ENCODE peak calls at places on chromosomes 6 and 20, in ten cellular contexts. G is hippocampal formation, R is cardiac fibroblast, J is endothelial cell of umbilical vein, K is cardiac muscle cell, L is AG20443, S is AG09309, O is NCI-H1105, M is testis, T is prostate gland. I is an unnamed sample.

GRCh38 chr6:132683543-132683942 is 24.6 kb upstream of the TAAR1 start:
- DNase-seq in K (no peak), R (peak), J (no peak), O (no peak), G (no peak), S (peak), M (no peak), T (no peak), L (peak), I (no peak)

GRCh38 chr20:36279362-36279761 is 26.8 kb upstream of the DLGAP4 start:
- DNase-seq in R (no peak), S (no peak), O (no peak), K (no peak), M (no peak), J (no peak), T (no peak), L (no peak), G (no peak), I (no peak)

GRCh38 chr6:113776998-113777397 is 80.1 kb upstream of the MARCKS start:
- DNase-seq in T (no peak), J (no peak), O (no peak), R (peak), G (no peak), M (no peak), K (peak), L (no peak), S (no peak), I (no peak)

GRCh38 chr6:25583099-25583498 is 68.9 kb upstream of the SCGN start:
- DNase-seq in L (no peak), R (no peak), M (no peak), J (no peak), T (no peak), G (no peak), S (no peak), K (no peak), O (no peak), I (no peak)

GRCh38 chr20:51695574-51696303 is 72.5 kb downstream of the ATP9A start:
- DNase-seq in T (peak), M (no peak), L (peak), J (peak), O (no peak), K (no peak), G (no peak), R (peak), S (peak), I (no peak)

GRCh38 chr6:52929321-52930164 is 20.0 kb upstream of the GSTA3 start:
- DNase-seq in M (peak), J (peak), K (no peak), L (peak), R (peak), T (peak), G (no peak), O (no peak), S (peak), I (no peak)

GRCh38 chr20:59141818-59142581 is 21.6 kb upstream of the ZNF831 start:
- DNase-seq in K (peak), L (no peak), O (no peak), J (no peak), M (no peak), T (no peak), G (no peak), R (no peak), S (no peak), I (no peak)

GRCh38 chr6:153965996-153966395 is 73.0 kb upstream of the OPRM1 start:
- DNase-seq in G (no peak), T (no peak), J (no peak), O (no peak), M (no peak), R (peak), L (no peak), S (no peak), K (no peak), I (no peak)

GRCh38 chr20:45138451-45139300 is 14.4 kb upstream of the WFDC12 start:
- DNase-seq in K (peak), G (no peak), M (peak), O (no peak), R (peak), L (peak), S (no peak), T (no peak), J (peak), I (peak)

GRCh38 chr20:53048387-53048786 is 76.2 kb downstream of the TSHZ2 start:
- DNase-seq in L (no peak), R (no peak), M (no peak), J (no peak), G (no peak), T (no peak), O (no peak), K (peak), S (no peak), I (no peak)

GRCh38 chr6:85580104-85580877 is 13.4 kb downstream of the SNX14 start:
- DNase-seq in S (no peak), G (no peak), L (no peak), M (no peak), K (no peak), R (no peak), J (no peak), O (no peak), T (no peak), I (no peak)

GRCh38 chr6:83615025-83615999 is 93.6 kb downstream of the SNAP91 start:
- DNase-seq in R (peak), T (no peak), G (no peak), O (peak), K (peak), L (peak), M (no peak), S (peak), J (peak), I (no peak)

GRCh38 chr6:147941143-147941542 is 401.5 kb upstream of the SASH1 start:
- DNase-seq in R (peak), T (no peak), G (no peak), O (no peak), M (no peak), S (peak), K (no peak), J (no peak), L (no peak), I (no peak)

GRCh38 chr20:24779166-24779565 is 169.9 kb upstream of the CST7 start:
- DNase-seq in K (no peak), L (no peak), M (no peak), T (no peak), O (no peak), R (no peak), J (no peak), G (no peak), S (no peak), I (no peak)

GRCh38 chr20:47552996-47553395 is 51.3 kb downstream of the NCOA3 start:
- DNase-seq in G (no peak), L (no peak), R (no peak), S (no peak), O (no peak), J (no peak), T (no peak), M (no peak), K (no peak), I (no peak)

GRCh38 chr20:58870293-58871014 is 17.9 kb downstream of the GNAS start:
- DNase-seq in T (peak), S (no peak), O (peak), J (peak), K (peak), G (peak), L (peak), R (peak), M (peak), I (peak)

GRCh38 chr20:34753706-34754461 is 49.7 kb downstream of the TP53INP2 start:
- DNase-seq in R (no peak), M (no peak), J (no peak), K (no peak), L (peak), T (no peak), S (peak), O (no peak), G (no peak), I (no peak)

GRCh38 chr20:16391003-16391402 is 182.2 kb downstream of the KIF16B start:
- DNase-seq in M (no peak), K (no peak), T (no peak), L (no peak), J (no peak), S (no peak), G (no peak), R (no peak), O (no peak), I (no peak)

GRCh38 chr6:160387887-160388286 is 39.7 kb downstream of the SLC22A3 start:
- DNase-seq in T (no peak), L (no peak), R (peak), K (no peak), J (no peak), S (no peak), O (no peak), M (peak), G (no peak), I (peak)

GRCh38 chr20:40683221-40683893 is 5.7 kb downstream of the MAFB start:
- DNase-seq in M (no peak), O (no peak), G (no peak), J (no peak), K (peak), T (no peak), S (no peak), L (peak), R (peak), I (peak)

GRCh38 chr6:83536034-83536646 is 23.8 kb downstream of the PRSS35 start:
- DNase-seq in J (peak), L (peak), M (peak), T (no peak), O (no peak), R (peak), G (no peak), S (no peak), K (peak), I (peak)

GRCh38 chr6:80969439-80969838 is 783.0 kb downstream of the TENT5A start:
- DNase-seq in S (no peak), T (no peak), M (no peak), J (no peak), G (no peak), R (no peak), O (no peak), L (no peak), K (no peak), I (no peak)

GRCh38 chr20:23152308-23152892 is 66.3 kb upstream of the CD93 start:
- DNase-seq in J (peak), R (peak), K (peak), L (peak), T (no peak), M (peak), G (no peak), O (no peak), S (peak), I (peak)